ENCODE peak calls at places on chromosomes 5 and 9, in six cellular contexts. M is fibroblast of lung, U is lung, H is endodermal cell, D is heart left ventricle, R is BJ. V is an unnamed sample. For H3K27me3, the result is how much of the 10 kb centered on the place peaks cover.

GRCh38 chr9:4306066-4306787 is 6.4 kb upstream of the GLIS3 start:
- DNase-seq in R (no peak), D (no peak), H (no peak), U (no peak), M (peak), V (peak)

GRCh38 chr9:78298046-78298511 is 1.2 kb downstream of the PSAT1 start:
- DNase-seq in M (no peak), R (no peak), H (peak), U (no peak), D (no peak), V (no peak)

GRCh38 chr9:26229324-26230054 is 551.2 kb upstream of the TUSC1 start:
- DNase-seq in M (no peak), H (no peak), U (no peak), D (no peak), R (no peak), V (no peak)

GRCh38 chr5:7978991-7979390 is 110.0 kb downstream of the MTRR start:
- DNase-seq in M (no peak), U (no peak), D (no peak), R (no peak), H (no peak), V (no peak)

GRCh38 chr5:179406031-179406681 is 60.9 kb upstream of the ADAMTS2 start:
- DNase-seq in D (no peak), U (no peak), R (no peak), M (no peak), H (peak), V (no peak)

GRCh38 chr9:2039294-2040180 is 24.4 kb downstream of the SMARCA2 start:
- DNase-seq in R (no peak), U (no peak), D (no peak), M (no peak), H (no peak), V (no peak)

GRCh38 chr9:120924698-120925534 is 1.7 kb downstream of the TRAF1 start:
- DNase-seq in M (peak), U (no peak), D (no peak), R (no peak), H (peak), V (no peak)

GRCh38 chr9:112295174-112295573 is 38.2 kb downstream of the PTBP3 start:
- DNase-seq in R (no peak), D (no peak), U (no peak), M (no peak), H (no peak), V (no peak)

GRCh38 chr9:92736816-92737606 is 27.6 kb downstream of the BICD2 start:
- DNase-seq in R (no peak), D (no peak), M (peak), H (peak), U (no peak), V (peak)

GRCh38 chr9:98108540-98109031 is 10.4 kb downstream of the TRIM14 start:
- DNase-seq in H (no peak), U (no peak), R (no peak), M (no peak), D (no peak), V (no peak)

GRCh38 chr9:83477120-83477519 is 61.1 kb downstream of the FRMD3 start:
- DNase-seq in H (no peak), U (no peak), M (no peak), D (no peak), R (no peak), V (no peak)

GRCh38 chr5:136006767-136007251 is 22.0 kb upstream of the TGFBI start:
- DNase-seq in H (peak), U (no peak), M (peak), D (no peak), R (peak), V (peak)

GRCh38 chr5:145697251-145698016 is 137.7 kb downstream of the PRELID2 start:
- DNase-seq in D (no peak), H (peak), R (no peak), M (peak), U (no peak), V (peak)

GRCh38 chr9:136978073-136978864 is 965 bp downstream of the PTGDS start:
- DNase-seq in D (peak), H (peak), R (no peak), U (peak), M (peak), V (peak)

GRCh38 chr9:90999425-91000397 is 198.1 kb downstream of the SYK start:
- DNase-seq in M (peak), D (no peak), H (no peak), U (no peak), R (no peak), V (peak)

GRCh38 chr5:170286532-170286931 is 11.0 kb downstream of the LCP2 start:
- DNase-seq in U (no peak), M (no peak), H (no peak), D (no peak), R (no peak), V (no peak)

GRCh38 chr5:91937121-91937520 is 554.0 kb upstream of the ARRDC3 start:
- DNase-seq in H (no peak), D (no peak), U (no peak), R (no peak), M (peak), V (no peak)

GRCh38 chr9:128390150-128390812 is 19.1 kb downstream of the URM1 start:
- DNase-seq in H (no peak), R (no peak), M (no peak), D (no peak), U (no peak), V (no peak)

GRCh38 chr9:18452276-18452675 is 21.7 kb upstream of the ADAMTSL1 start:
- DNase-seq in D (no peak), M (no peak), U (no peak), H (no peak), R (no peak), V (no peak)

GRCh38 chr5:173615884-173616576 is 420 bp downstream of the BOD1 start:
- DNase-seq in H (peak), R (peak), U (peak), D (peak), M (peak), V (peak)

GRCh38 chr5:27020965-27021364 is 17.4 kb downstream of the CDH9 start:
- DNase-seq in U (no peak), M (peak), H (no peak), R (no peak), D (no peak), V (peak)

GRCh38 chr5:149162401-149163084 is 21.2 kb downstream of the ABLIM3 start:
- DNase-seq in D (no peak), H (no peak), U (no peak), R (no peak), M (peak), V (peak)

GRCh38 chr9:4228142-4228541 is 71.7 kb downstream of the GLIS3 start:
- DNase-seq in R (no peak), D (no peak), M (no peak), H (no peak), U (no peak), V (no peak)

GRCh38 chr9:124574534-124574933 is 67.3 kb upstream of the NR5A1 start:
- DNase-seq in D (no peak), U (no peak), H (no peak), R (no peak), M (no peak), V (no peak)

GRCh38 chr5:12277504-12278192 is 373.4 kb upstream of the CTNND2 start:
- DNase-seq in R (no peak), H (no peak), M (no peak), U (no peak), D (no peak), V (no peak)

GRCh38 chr9:130173462-130173876 is 1.3 kb downstream of the NCS1 start:
- DNase-seq in H (peak), R (no peak), U (no peak), M (no peak), D (no peak), V (no peak)

GRCh38 chr5:132001647-132002561 is 9.6 kb downstream of the ACSL6 start:
- DNase-seq in D (peak), M (peak), H (peak), R (no peak), U (no peak), V (peak)

GRCh38 chr9:136031741-136032638 is 63.1 kb downstream of the NACC2 start:
- DNase-seq in U (no peak), M (peak), R (no peak), H (peak), D (no peak), V (no peak)

GRCh38 chr9:31119882-31120481 is 1264.5 kb upstream of the ACO1 start:
- DNase-seq in M (peak), U (no peak), R (no peak), H (peak), D (no peak), V (peak)

GRCh38 chr5:58565033-58565432 is 17.8 kb upstream of the RAB3C start:
- DNase-seq in M (no peak), D (no peak), H (no peak), U (no peak), R (no peak), V (no peak)

GRCh38 chr9:136326777-136327312 is 494 bp upstream of the GPSM1 start:
- DNase-seq in U (no peak), D (no peak), H (no peak), R (no peak), M (no peak), V (no peak)

DNA sequence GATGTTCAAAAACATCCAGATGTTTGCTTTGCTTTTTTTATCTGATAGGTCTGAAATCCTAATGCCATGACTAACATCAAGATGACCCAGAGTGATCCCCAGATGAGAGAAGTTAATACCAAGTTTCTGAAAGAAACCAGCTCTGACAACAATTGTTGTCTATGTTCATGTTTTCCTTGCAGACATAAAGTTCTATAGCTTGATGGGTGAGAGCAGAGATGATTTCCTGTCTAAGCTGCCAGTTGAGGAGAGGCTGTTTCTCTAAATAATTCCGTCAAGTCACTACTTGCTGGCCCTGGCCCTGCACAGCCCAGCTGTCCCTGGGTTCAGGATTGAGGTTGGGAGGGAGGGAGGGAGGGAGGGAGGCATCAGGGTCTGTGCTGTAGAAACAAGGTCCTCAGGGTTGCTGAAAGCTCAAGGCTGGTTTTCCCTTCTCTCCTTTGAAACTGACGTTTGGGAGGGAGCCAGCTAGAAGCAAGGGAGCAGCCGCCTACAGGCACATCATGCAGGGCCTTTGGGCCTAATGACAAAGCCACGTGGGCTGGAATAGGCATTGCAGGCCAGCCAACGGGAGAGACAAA is 3.9 kb downstream of the SPARC start:
- DNase-seq in U (no peak), H (no peak), D (peak), M (peak), R (no peak), V (peak)
- TF ChIP-seq CTCF in U (no peak), H (no peak), D (peak), M (no peak), R (no peak), V (no peak)

GRCh38 chr9:109383356-109383755 is 62.5 kb upstream of the EPB41L4B start:
- DNase-seq in D (no peak), M (no peak), U (no peak), H (no peak), R (no peak), V (no peak)
- H3K4me3 ChIP-seq in D (no peak), M (no peak), U (no peak), H (no peak), R (no peak), V (no peak)

DNA sequence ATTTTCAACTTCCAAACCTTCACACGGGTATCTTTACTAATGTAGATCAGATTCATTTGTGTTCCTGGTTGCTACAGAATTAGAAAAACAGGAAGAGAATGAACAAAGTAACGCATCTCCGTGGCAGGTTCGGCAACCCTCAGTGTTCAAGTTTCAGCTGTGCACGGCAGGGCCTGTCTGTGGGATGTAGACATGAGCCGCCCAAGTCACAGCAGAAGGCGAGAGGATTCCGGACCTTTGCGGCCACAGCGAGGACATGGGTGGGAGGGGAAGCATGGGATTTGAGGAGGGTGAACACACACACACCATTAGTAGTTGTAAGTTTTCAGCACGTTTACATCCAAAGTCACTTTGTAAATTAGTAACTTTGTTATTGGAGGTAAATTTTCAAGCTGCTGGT is 31.7 kb upstream of the CEP72 start:
- DNase-seq in U (no peak), R (no peak), M (no peak), H (no peak), D (no peak), V (no peak)
- H3K27me3 ChIP-seq in U (under half), R (under half), M (under half), H (under half), D (under half), V (under half)

GRCh38 chr5:83388608-83389007 is 82.9 kb upstream of the VCAN start:
- DNase-seq in D (no peak), H (no peak), M (peak), R (no peak), U (no peak), V (no peak)

GRCh38 chr5:83387041-83387440 is 84.5 kb upstream of the VCAN start:
- DNase-seq in M (no peak), U (no peak), H (no peak), D (no peak), R (no peak), V (no peak)

GRCh38 chr5:83385812-83386211 is 85.7 kb upstream of the VCAN start:
- DNase-seq in D (no peak), R (no peak), U (no peak), H (no peak), M (no peak), V (no peak)
- TF ChIP-seq CTCF in D (no peak), R (no peak), U (no peak), H (peak), M (no peak), V (no peak)

DNA sequence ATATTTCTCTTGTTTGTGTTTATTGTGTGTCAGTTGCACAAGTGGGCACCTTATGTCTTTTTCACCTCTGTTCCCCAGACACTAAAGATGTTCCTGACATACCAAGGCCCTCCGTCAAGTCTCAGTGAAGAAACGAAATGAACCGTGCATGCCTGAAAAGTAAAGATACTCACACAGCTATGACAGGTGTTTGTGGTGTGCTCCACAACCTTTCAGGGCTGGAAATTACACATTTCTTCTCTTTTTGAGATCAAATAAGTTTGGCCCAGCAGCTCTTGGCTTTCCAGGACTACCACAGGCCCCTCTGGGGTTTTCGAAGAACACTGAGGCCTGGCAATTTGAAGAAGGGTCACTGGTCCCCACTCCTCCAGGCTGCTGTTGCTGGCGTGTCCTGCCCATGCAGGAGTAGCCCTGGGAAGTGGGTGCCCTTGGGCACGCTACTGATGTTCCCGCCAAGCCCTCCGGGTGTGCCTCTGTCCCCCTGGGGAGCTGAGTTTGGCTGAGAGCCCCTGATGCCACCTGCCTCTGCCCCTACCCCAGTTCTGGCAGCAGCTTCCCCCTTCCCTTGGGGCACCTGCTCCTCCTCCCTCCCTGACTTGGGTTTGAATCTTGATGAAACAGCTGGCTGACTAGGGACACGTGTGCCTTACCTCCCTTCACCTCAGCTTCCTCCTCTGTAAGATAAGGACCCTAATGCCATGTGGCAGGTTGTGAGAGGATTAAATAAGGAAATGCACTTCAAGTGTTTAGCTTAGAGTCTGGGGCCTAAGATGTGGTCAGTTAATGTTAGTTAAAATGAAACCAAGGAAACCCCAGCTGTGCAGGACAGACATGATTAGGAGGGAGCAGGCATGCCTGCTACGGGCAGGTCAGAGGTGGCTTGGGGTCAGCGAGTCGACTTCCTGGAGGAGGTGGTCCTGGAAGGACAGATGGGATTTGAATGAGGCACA is 49.1 kb upstream of the GADD45G start:
- DNase-seq in D (no peak), M (no peak), H (no peak), R (no peak), U (peak), V (no peak)
- H3K4me3 ChIP-seq in D (no peak), M (no peak), H (no peak), R (no peak), U (no peak), V (no peak)

GRCh38 chr5:112975721-112976431 is 722 bp upstream of the DCP2 start:
- DNase-seq in D (no peak), R (no peak), M (no peak), H (no peak), U (no peak), V (no peak)

GRCh38 chr5:112978836-112979235 is 2.2 kb downstream of the DCP2 start:
- DNase-seq in H (no peak), D (no peak), R (no peak), U (no peak), M (no peak), V (peak)

GRCh38 chr5:112977440-112977861 is 853 bp downstream of the DCP2 start:
- DNase-seq in M (peak), R (no peak), D (no peak), U (no peak), H (no peak), V (no peak)

GRCh38 chr5:112974901-112975300 is 1.7 kb upstream of the DCP2 start:
- DNase-seq in M (no peak), D (no peak), R (no peak), U (no peak), H (no peak), V (no peak)

DNA sequence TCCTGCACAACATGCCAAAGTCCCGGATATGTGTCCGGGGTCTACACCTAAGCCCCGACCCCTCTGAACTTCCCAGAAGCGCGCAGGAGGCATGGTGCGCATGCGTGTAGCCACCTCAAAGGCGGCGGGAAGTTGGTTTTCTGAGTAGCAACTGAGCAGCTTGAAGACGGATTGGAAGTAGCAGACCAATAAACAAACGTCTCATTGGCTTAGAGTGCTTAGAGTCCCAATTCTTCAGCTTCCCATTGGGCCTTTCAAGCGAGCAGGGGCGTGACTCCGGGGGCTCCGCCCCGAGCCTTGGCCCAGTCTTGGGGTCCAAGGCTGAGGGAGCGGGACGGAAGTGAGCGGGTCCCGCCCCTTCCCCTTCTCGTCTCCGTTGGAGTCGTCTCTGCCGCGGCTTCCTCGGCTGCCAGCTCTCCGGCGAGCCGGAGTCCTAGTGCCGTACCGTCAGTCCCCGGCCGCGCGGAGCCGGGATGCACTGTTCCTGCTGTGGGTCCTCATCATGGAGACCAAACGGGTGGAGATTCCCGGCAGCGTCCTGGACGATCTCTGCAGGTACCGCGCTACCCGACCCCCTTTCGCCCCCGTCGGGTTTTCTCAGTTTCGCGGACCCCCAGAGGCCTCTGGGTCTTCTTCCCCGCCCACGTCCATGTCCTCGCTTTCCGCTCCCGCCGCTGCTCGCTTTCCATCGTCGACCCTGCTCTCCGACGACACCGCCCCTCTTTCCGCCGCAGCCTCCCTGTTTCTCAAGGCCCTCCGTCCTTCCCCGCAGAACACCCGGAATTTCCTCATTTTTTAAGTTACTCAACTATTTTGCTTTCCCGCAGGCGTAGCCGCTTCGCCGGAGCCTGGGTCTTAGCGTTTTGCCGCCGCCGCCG is at the start of gene DCP2:
- DNase-seq in H (peak), U (peak), M (peak), R (peak), D (peak), V (peak)
- H3K27me3 ChIP-seq in H (under half), U (under half), M (under half), R (under half), D (under half), V (under half)

GRCh38 chr9:131739192-131739961 is 499 bp downstream of the RAPGEF1 start:
- DNase-seq in R (no peak), H (peak), D (peak), M (peak), U (no peak), V (no peak)

GRCh38 chr9:131739988-131740648 is at the start of gene RAPGEF1:
- DNase-seq in U (peak), M (peak), D (peak), H (peak), R (no peak), V (no peak)

GRCh38 chr9:131738838-131739191 is 1.1 kb downstream of the RAPGEF1 start:
- DNase-seq in R (no peak), M (no peak), D (no peak), U (no peak), H (no peak), V (peak)

GRCh38 chr9:131743501-131743900 is 3.6 kb upstream of the RAPGEF1 start:
- DNase-seq in H (no peak), U (no peak), R (no peak), M (no peak), D (no peak), V (peak)

GRCh38 chr9:131740898-131741297 is 1.0 kb upstream of the RAPGEF1 start:
- DNase-seq in M (no peak), H (no peak), U (no peak), R (no peak), D (peak), V (no peak)
- TF ChIP-seq CTCF in M (no peak), H (no peak), U (no peak), R (no peak), D (no peak), V (no peak)

V was measured in bronchial epithelial cell.